ENCODE peak calls at places on chromosomes 3 and 15, in four cellular contexts. G is GM12878, Y is K562, I is HepG2. Z is an unnamed sample.

GRCh38 chr15:47288794-47289193 is 428.5 kb upstream of the SEMA6D start:
- DNase-seq in Y (no peak), I (no peak), G (no peak), Z (no peak)

GRCh38 chr3:60144071-60144470 is 1094.2 kb upstream of the CFAP20DC start:
- DNase-seq in Y (no peak), I (no peak), G (no peak), Z (no peak)

GRCh38 chr3:22117751-22118346 is 366.8 kb upstream of the ZNF385D start:
- DNase-seq in G (no peak), Y (peak), I (peak), Z (peak)

GRCh38 chr3:65928110-65928509 is 110.6 kb downstream of the MAGI1 start:
- DNase-seq in G (no peak), Y (no peak), I (peak), Z (no peak)

GRCh38 chr3:141642215-141642614 is 95.9 kb upstream of the RNF7 start:
- DNase-seq in Y (no peak), I (peak), G (no peak), Z (no peak)

GRCh38 chr3:188671941-188672340 is 499.8 kb upstream of the TPRG1 start:
- DNase-seq in I (no peak), G (no peak), Y (no peak), Z (no peak)

GRCh38 chr15:96247631-96248305 is 82.7 kb upstream of the NR2F2 start:
- DNase-seq in G (no peak), Y (no peak), I (no peak), Z (no peak)

GRCh38 chr3:179898024-179898423 is 138.7 kb downstream of the PEX5L start:
- DNase-seq in I (peak), Y (peak), G (no peak), Z (peak)

GRCh38 chr3:196638922-196639516 is 475 bp upstream of the NRROS start:
- DNase-seq in Y (no peak), I (no peak), G (no peak), Z (no peak)

GRCh38 chr3:9211155-9211950 is 38.1 kb downstream of the SRGAP3 start:
- DNase-seq in I (no peak), G (no peak), Y (no peak), Z (no peak)
- TF ChIP-seq FOXK2 in I (no peak), G (no peak), Y (no peak), Z (no peak)

GRCh38 chr3:195248281-195248680 is 22.7 kb downstream of the XXYLT1 start:
- DNase-seq in Y (no peak), I (no peak), G (no peak), Z (no peak)
- TF ChIP-seq FOXK2 in Y (no peak), I (no peak), G (no peak), Z (no peak)

DNA sequence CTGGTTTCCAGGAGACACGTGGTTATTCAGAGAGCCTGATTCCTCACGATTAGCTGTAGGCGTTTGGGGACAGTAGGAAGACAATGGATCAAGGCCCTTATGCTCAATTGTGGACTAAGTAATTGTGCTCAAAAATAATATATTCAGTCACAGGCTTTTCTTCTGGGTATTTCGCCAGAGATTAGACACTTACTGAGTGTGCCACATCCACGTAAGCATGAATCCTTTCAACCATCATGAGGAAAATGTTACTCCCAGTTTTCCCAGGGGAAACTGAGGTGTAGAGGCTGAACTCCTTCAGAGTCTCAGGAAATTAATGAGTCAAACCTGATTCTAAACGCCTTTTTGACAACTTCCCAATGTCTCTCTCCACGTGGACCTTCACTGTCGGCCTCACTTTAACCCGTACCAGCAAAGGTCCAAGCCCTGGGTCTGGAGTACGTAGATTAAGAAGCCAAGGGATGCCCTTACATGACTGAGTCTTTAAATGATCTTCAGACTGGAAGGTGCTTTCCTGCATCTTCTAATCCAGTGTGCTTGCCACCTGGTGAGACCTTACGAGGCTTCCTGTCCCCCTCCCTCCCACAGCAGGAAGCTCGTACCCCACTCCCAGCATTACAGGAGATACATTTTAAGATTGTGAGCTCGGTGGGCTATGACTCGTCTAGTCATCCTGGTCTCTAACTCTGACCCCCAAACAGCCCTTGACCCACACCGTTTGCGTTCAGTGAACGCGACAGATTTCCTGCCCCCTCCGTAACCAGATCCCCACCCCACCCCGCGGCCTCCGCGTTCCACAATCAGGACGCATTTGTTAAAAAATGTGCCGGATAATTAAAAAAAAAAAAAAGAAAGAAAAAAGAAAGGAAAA is 1.7 kb downstream of the PKM start:
- DNase-seq in I (no peak), G (no peak), Y (no peak), Z (no peak)
- TF ChIP-seq FOXK2 in I (no peak), G (no peak), Y (no peak), Z (no peak)

DNA sequence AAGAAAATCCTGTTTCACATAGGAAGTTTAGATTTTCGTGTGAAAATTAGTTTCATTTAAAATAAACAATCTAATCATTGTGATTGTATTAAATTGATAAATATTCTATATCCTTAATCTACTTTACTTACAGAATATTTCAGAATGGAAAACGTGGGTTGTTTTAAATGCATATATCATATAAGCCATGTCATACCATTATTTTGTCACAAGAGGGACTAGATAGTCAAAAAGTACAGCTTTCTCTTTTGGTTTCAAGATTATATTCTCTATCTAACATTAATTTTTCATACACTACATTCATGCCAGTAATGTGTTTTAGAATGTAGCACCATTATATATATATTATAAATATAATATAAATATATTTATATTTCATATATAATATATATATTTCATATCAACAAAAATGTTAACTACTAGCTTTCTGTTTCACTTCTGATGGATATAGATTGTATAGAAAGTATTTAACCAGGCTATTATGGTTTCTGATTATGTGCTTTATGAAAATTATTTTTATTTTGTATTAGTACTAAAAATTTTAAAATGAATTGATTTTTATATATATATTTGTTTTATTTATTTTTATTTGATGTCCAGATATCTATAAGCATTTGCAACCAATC is 45.3 kb downstream of the OSTN start:
- DNase-seq in G (no peak), I (peak), Y (peak), Z (no peak)
- TF ChIP-seq FOXK2 in G (no peak), I (no peak), Y (no peak), Z (no peak)

GRCh38 chr15:74336061-74337005 is 31.1 kb downstream of the CYP11A1 start:
- DNase-seq in G (no peak), Y (no peak), I (no peak), Z (no peak)
- TF ChIP-seq FOXK2 in G (no peak), Y (no peak), I (no peak), Z (no peak)

DNA sequence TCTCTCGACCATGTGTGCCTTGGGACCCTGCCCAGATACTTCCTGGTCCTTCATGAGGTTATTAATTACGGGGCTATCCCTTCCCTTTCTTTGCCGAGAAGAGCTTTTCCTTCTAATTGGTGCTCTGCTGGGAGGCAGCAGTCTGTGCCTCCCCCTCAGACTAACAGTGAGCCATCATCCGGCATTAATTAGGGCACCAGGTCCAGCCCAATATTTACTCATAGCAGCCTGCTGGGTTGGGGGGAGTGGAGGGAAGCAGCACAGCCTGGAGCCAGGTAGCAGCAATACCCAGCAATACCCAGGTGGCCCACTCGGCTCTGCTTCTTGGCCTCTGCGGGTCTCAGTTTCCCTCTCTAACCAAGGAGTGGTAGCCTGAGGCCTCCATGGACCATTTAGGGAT is 20.1 kb downstream of the CACNA2D2 start:
- DNase-seq in Y (no peak), G (no peak), I (no peak), Z (no peak)
- TF ChIP-seq FOXK2 in Y (no peak), G (no peak), I (no peak), Z (no peak)

DNA sequence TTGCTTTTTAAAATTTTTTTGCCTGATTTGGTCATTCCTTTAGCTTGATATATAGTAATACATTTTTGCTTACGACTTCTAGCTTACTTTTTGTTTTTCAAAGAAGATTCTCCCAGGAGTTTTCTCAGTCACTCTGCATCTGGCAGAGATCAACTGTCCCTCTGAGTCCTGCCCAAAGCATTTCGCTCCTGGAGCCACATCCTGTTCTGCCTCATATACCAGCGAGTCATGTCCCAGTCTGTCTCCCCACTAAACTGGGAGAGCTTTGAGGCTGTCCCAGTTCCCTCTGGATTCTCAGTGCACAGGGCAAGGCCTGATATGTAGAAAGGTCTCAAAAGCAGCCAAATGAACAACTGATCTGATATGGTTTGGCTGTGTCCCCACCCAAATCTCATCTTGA is 326.3 kb downstream of the ARRDC4 start:
- DNase-seq in Y (no peak), G (no peak), I (no peak), Z (no peak)
- TF ChIP-seq FOXK2 in Y (no peak), G (no peak), I (no peak), Z (no peak)